ENCODE peak calls at places on chromosomes 5 and 9, in eight cellular contexts. D is G401, C is uterus, L is sciatic nerve, J is BJ, H is hippocampal formation, B is posterior vena cava, X is GM23248. W is an unnamed sample.

GRCh38 chr9:17484906-17485305 is 94.0 kb upstream of the SH3GL2 start:
- DNase-seq in L (no peak), D (no peak), J (no peak), B (no peak), C (no peak), X (peak), H (no peak), W (no peak)

GRCh38 chr9:108022246-108022935 is 532.8 kb upstream of the KLF4 start:
- DNase-seq in J (no peak), B (no peak), X (peak), C (no peak), L (no peak), H (no peak), D (no peak), W (no peak)

GRCh38 chr9:126619336-126619919 is 5.7 kb downstream of the LMX1B start:
- DNase-seq in X (no peak), B (peak), J (no peak), D (no peak), C (no peak), L (no peak), H (no peak), W (no peak)

GRCh38 chr9:112761912-112762651 is 11.5 kb downstream of the SNX30 start:
- DNase-seq in L (no peak), X (peak), J (no peak), H (no peak), C (no peak), B (no peak), D (peak), W (no peak)

GRCh38 chr9:85859751-85860150 is 81.2 kb upstream of the NAA35 start:
- DNase-seq in D (no peak), L (no peak), J (no peak), H (no peak), B (no peak), C (no peak), X (no peak), W (no peak)

GRCh38 chr5:125310749-125311148 is 564.3 kb upstream of the ZNF608 start:
- DNase-seq in D (no peak), C (no peak), L (no peak), J (no peak), H (no peak), X (peak), B (no peak), W (no peak)

GRCh38 chr5:125668904-125669303 is 754.3 kb upstream of the GRAMD2B start:
- DNase-seq in C (no peak), L (no peak), J (no peak), H (no peak), X (no peak), D (no peak), B (no peak), W (no peak)

GRCh38 chr9:115135786-115136185 is 17.8 kb upstream of the TNC start:
- DNase-seq in L (no peak), B (no peak), J (no peak), H (no peak), X (peak), C (no peak), D (no peak), W (no peak)

GRCh38 chr9:120915854-120916495 is 10.6 kb downstream of the TRAF1 start:
- DNase-seq in C (no peak), J (no peak), H (no peak), X (no peak), L (no peak), D (no peak), B (no peak), W (no peak)

GRCh38 chr5:25516136-25516535 is 871.4 kb upstream of the CDH10 start:
- DNase-seq in J (no peak), X (no peak), L (no peak), H (no peak), D (no peak), C (no peak), B (no peak), W (no peak)

GRCh38 chr5:74693176-74693575 is 8.1 kb downstream of the HEXB start:
- DNase-seq in L (no peak), H (no peak), X (peak), D (no peak), B (no peak), C (no peak), J (no peak), W (no peak)

GRCh38 chr5:125267636-125268248 is 521.3 kb upstream of the ZNF608 start:
- DNase-seq in H (no peak), D (peak), B (no peak), X (no peak), C (no peak), L (no peak), J (no peak), W (no peak)

GRCh38 chr9:96450613-96451544 is 910 bp downstream of the HABP4 start:
- DNase-seq in B (no peak), X (peak), L (peak), D (peak), J (no peak), H (no peak), C (peak), W (no peak)

GRCh38 chr5:68884893-68885292 is 208.9 kb upstream of the SLC30A5 start:
- DNase-seq in D (no peak), J (no peak), H (no peak), B (no peak), L (no peak), C (no peak), X (no peak), W (peak)

GRCh38 chr9:134618823-134619454 is 22.7 kb upstream of the COL5A1 start:
- DNase-seq in X (no peak), J (no peak), D (no peak), L (peak), B (peak), H (no peak), C (peak), W (no peak)

GRCh38 chr9:126532019-126532462 is 81.7 kb upstream of the LMX1B start:
- DNase-seq in X (no peak), H (no peak), C (no peak), J (no peak), D (no peak), L (no peak), B (peak), W (no peak)

GRCh38 chr5:95959051-95959963 is 2.3 kb downstream of the ELL2 start:
- DNase-seq in X (peak), J (no peak), D (peak), B (no peak), H (peak), L (no peak), C (no peak), W (no peak)

GRCh38 chr5:122156724-122157325 is 27.5 kb downstream of the ZNF474 start:
- DNase-seq in C (no peak), H (no peak), D (peak), J (no peak), L (no peak), B (no peak), X (peak), W (peak)

GRCh38 chr5:126449751-126450271 is 26.6 kb downstream of the GRAMD2B start:
- DNase-seq in H (no peak), L (no peak), C (no peak), J (no peak), B (no peak), X (peak), D (no peak), W (no peak)

GRCh38 chr9:83962165-83962564 is 17.9 kb downstream of the HNRNPK start:
- DNase-seq in X (peak), H (no peak), L (no peak), D (no peak), J (no peak), C (no peak), B (no peak), W (no peak)

GRCh38 chr9:113316032-113316431 is 12.9 kb upstream of the RNF183 start:
- DNase-seq in B (no peak), J (no peak), X (no peak), H (no peak), L (no peak), C (no peak), D (no peak), W (no peak)

GRCh38 chr5:1910081-1910760 is 27.5 kb upstream of the IRX4 start:
- DNase-seq in C (no peak), X (no peak), B (peak), J (no peak), D (no peak), L (peak), H (no peak), W (no peak)